ENCODE peak calls at places on chromosomes 11 and 22, in ten cellular contexts. M, D, I, X, R, B, Q, E, J and T are unnamed samples.

GRCh38 chr11:128406365-128406706 is 181.0 kb downstream of the ETS1 start:
- DNase-seq in M (no peak), D (no peak), I (no peak), X (no peak), R (no peak), B (no peak), Q (no peak), E (peak), J (no peak), T (no peak)

GRCh38 chr11:77104727-77105126 is 2.1 kb downstream of the OMP start:
- DNase-seq in M (no peak), D (no peak), I (no peak), X (no peak), R (no peak), B (no peak), Q (no peak), E (no peak), J (no peak), T (no peak)

GRCh38 chr11:120326228-120326627 is 1.1 kb downstream of the TLCD5 start:
- DNase-seq in M (no peak), D (no peak), I (no peak), X (no peak), R (no peak), B (no peak), Q (no peak), E (no peak), J (no peak), T (no peak)

GRCh38 chr22:17132112-17132511 is 11.0 kb upstream of the TMEM121B start:
- DNase-seq in M (no peak), D (no peak), I (no peak), X (no peak), R (no peak), B (peak), Q (no peak), E (no peak), J (no peak), T (no peak)

GRCh38 chr22:46576556-46577351 is 39.3 kb upstream of the CELSR1 start:
- DNase-seq in M (peak), D (no peak), I (peak), X (peak), R (peak), B (peak), Q (peak), E (peak), J (peak), T (peak)

GRCh38 chr11:1435820-1436467 is 46.2 kb downstream of the BRSK2 start:
- DNase-seq in M (peak), D (no peak), I (no peak), X (no peak), R (no peak), B (peak), Q (no peak), E (peak), J (no peak), T (no peak)

GRCh38 chr11:100777118-100777517 is 90.0 kb downstream of the ARHGAP42 start:
- DNase-seq in M (no peak), D (no peak), I (no peak), X (no peak), R (peak), B (no peak), Q (no peak), E (no peak), J (no peak), T (no peak)

GRCh38 chr11:96014234-96014633 is 90.3 kb upstream of the MTMR2 start:
- DNase-seq in M (no peak), D (peak), I (no peak), X (no peak), R (no peak), B (peak), Q (no peak), E (peak), J (no peak), T (no peak)

GRCh38 chr11:6655790-6656580 is at the start of gene DCHS1:
- DNase-seq in M (no peak), D (no peak), I (no peak), X (peak), R (no peak), B (peak), Q (no peak), E (no peak), J (peak), T (no peak)

GRCh38 chr11:45993438-45994064 is 71.1 kb downstream of the LARGE2 start:
- DNase-seq in M (peak), D (no peak), I (no peak), X (no peak), R (no peak), B (no peak), Q (peak), E (no peak), J (no peak), T (no peak)

GRCh38 chr11:116901211-116901610 is 63.8 kb upstream of the APOA1 start:
- DNase-seq in M (no peak), D (no peak), I (no peak), X (no peak), R (no peak), B (no peak), Q (no peak), E (no peak), J (no peak), T (no peak)

GRCh38 chr11:10866893-10867331 is 9.1 kb upstream of the ZBED5 start:
- DNase-seq in M (peak), D (no peak), I (no peak), X (no peak), R (no peak), B (no peak), Q (no peak), E (no peak), J (no peak), T (no peak)

GRCh38 chr22:40007826-40008710 is 13.3 kb downstream of the FAM83F start:
- DNase-seq in M (no peak), D (no peak), I (no peak), X (no peak), R (no peak), B (no peak), Q (no peak), E (no peak), J (no peak), T (no peak)

GRCh38 chr11:27391336-27392015 is 28.5 kb upstream of the CCDC34 start:
- DNase-seq in M (peak), D (no peak), I (no peak), X (no peak), R (no peak), B (no peak), Q (no peak), E (no peak), J (no peak), T (no peak)

GRCh38 chr11:110338684-110339083 is 42.3 kb upstream of the RDX start:
- DNase-seq in M (no peak), D (no peak), I (no peak), X (no peak), R (no peak), B (no peak), Q (no peak), E (peak), J (no peak), T (no peak)

GRCh38 chr22:44723801-44724200 is 21.8 kb downstream of the PRR5 start:
- DNase-seq in M (peak), D (no peak), I (no peak), X (no peak), R (peak), B (no peak), Q (no peak), E (peak), J (no peak), T (peak)

GRCh38 chr11:111736191-111736590 is 30.0 kb downstream of the PPP2R1B start:
- DNase-seq in M (no peak), D (no peak), I (no peak), X (no peak), R (no peak), B (no peak), Q (no peak), E (no peak), J (no peak), T (no peak)

GRCh38 chr11:121483805-121484478 is 31.2 kb upstream of the SORL1-AS1 start:
- DNase-seq in M (no peak), D (no peak), I (no peak), X (no peak), R (no peak), B (no peak), Q (no peak), E (no peak), J (no peak), T (no peak)

GRCh38 chr11:62400281-62400680 is 18.6 kb upstream of the SCGB1A1 start:
- DNase-seq in M (no peak), D (no peak), I (no peak), X (no peak), R (no peak), B (no peak), Q (no peak), E (no peak), J (no peak), T (no peak)

GRCh38 chr11:45304111-45304991 is 18.2 kb upstream of the SYT13 start:
- DNase-seq in M (no peak), D (no peak), I (no peak), X (no peak), R (no peak), B (no peak), Q (no peak), E (peak), J (no peak), T (no peak)

GRCh38 chr11:85475637-85476517 is 151.3 kb downstream of the DLG2 start:
- DNase-seq in M (no peak), D (no peak), I (no peak), X (no peak), R (no peak), B (no peak), Q (no peak), E (no peak), J (no peak), T (no peak)

GRCh38 chr11:121035169-121035755 is 11.4 kb downstream of the TBCEL start:
- DNase-seq in M (no peak), D (no peak), I (no peak), X (peak), R (no peak), B (no peak), Q (no peak), E (peak), J (no peak), T (no peak)

GRCh38 chr11:304915-305833 is 2.4 kb upstream of the IFITM2 start:
- DNase-seq in M (peak), D (peak), I (no peak), X (peak), R (peak), B (peak), Q (peak), E (peak), J (peak), T (no peak)

GRCh38 chr11:127965947-127966668 is 621.2 kb downstream of the ETS1 start:
- DNase-seq in M (no peak), D (no peak), I (no peak), X (no peak), R (no peak), B (no peak), Q (no peak), E (no peak), J (no peak), T (no peak)

GRCh38 chr11:16839821-16840220 is 101.4 kb downstream of the C11orf58 start:
- DNase-seq in M (no peak), D (no peak), I (no peak), X (no peak), R (no peak), B (no peak), Q (no peak), E (no peak), J (no peak), T (no peak)